ENCODE peak calls at places on chromosome 7, in four cellular contexts. X is astrocyte; J is CD8-positive, alpha-beta T cell; O is uterus. V is an unnamed sample. For H3K4me1 and H3K9me3, the result is how much of the 10 kb centered on the place peaks cover.

GRCh38 chr7:100694196-100694745 is at the start of gene GIGYF1:
- DNase-seq in X (peak), J (peak), O (peak), V (peak)

GRCh38 chr7:27799212-27799611 is 59.2 kb downstream of the TAX1BP1 start:
- DNase-seq in X (no peak), J (no peak), O (no peak), V (no peak)

GRCh38 chr7:95263803-95264202 is 60.5 kb downstream of the PON1 start:
- DNase-seq in X (no peak), J (no peak), O (no peak), V (no peak)

GRCh38 chr7:34672430-34672829 is 14.4 kb downstream of the NPSR1 start:
- DNase-seq in X (peak), J (no peak), O (no peak), V (no peak)

GRCh38 chr7:101020444-101020843 is 563 bp downstream of the MUC17 start:
- DNase-seq in X (no peak), J (no peak), O (no peak), V (no peak)

GRCh38 chr7:128841961-128842673 is 11.9 kb downstream of the FLNC start:
- DNase-seq in X (peak), J (peak), O (no peak), V (no peak)

GRCh38 chr7:95596183-95597135 is at the start of gene PDK4:
- DNase-seq in X (peak), J (no peak), O (peak), V (peak)

GRCh38 chr7:55571534-55572377 is 546 bp downstream of the VOPP1 start:
- DNase-seq in X (peak), J (peak), O (peak), V (no peak)

GRCh38 chr7:1100386-1100785 is 12.5 kb downstream of the GPER1 start:
- DNase-seq in X (no peak), J (no peak), O (no peak), V (no peak)

DNA sequence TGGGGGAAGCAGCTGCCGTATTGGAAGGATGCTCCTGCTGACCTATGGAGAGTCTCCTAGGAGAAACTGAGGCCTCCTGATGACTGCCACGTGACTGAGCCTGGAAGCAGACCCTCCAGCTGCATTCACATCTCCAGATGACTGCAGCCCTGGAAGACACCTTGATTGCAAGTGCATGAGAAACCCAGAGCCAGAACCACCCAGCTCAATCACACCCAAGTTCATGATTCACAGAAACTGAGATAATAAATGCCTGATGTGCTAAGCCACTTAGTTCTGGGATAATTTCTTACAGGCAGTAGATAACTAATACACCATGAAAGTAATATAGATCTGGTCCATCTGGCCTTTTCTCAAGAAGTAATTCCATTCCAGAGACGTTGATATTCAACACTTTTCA is 208.0 kb upstream of the INHBA start:
- DNase-seq in X (peak), J (no peak), O (no peak), V (no peak)
- H3K4me1 ChIP-seq in X (under half), J (under half), O (under half), V (under half)

GRCh38 chr7:127598318-127598717 is 4.8 kb downstream of the FSCN3 start:
- DNase-seq in X (no peak), J (no peak), O (no peak), V (no peak)

GRCh38 chr7:127600885-127601284 is 7.3 kb downstream of the FSCN3 start:
- DNase-seq in X (no peak), J (no peak), O (no peak), V (no peak)
- H3K9me3 ChIP-seq in X (under half), J (under half), O (under half), V (under half)

DNA sequence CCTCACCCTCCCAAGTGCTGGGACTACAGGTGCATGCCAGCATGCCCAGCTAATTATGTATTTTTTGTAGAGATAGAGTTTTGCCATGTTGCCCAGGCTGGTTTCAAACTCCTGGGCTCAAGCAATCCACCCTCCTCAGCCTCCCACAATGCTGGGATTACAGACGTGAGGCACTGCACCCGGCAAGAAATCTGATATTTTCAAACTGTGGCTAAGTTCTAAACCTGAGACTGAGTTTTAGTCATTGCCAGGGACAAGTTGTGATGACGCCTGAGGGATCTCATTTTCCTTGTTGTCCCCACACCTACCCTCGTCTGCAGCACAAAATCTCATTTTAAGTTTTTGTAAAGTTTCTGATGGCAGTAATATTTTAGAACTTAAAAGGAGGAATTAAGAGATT is 9.8 kb downstream of the AUTS2 start:
- DNase-seq in X (no peak), J (no peak), O (no peak), V (no peak)
- H3K4me1 ChIP-seq in X (under half), J (under half), O (under half), V (under half)

GRCh38 chr7:138889566-138889965 is 91.6 kb upstream of the ATP6V0A4 start:
- DNase-seq in X (peak), J (no peak), O (no peak), V (no peak)
- H3K9me3 ChIP-seq in X (under half), J (under half), O (under half), V (under half)